ENCODE peak calls at places on chromosomes 1 and 21, in nine cellular contexts. X, Q, H, S, W, P, D, U and V are unnamed samples.

GRCh38 chr1:25669781-25670567 is 53.4 kb downstream of the MAN1C1 start:
- DNase-seq in X (no peak), Q (no peak), H (no peak), S (no peak), W (no peak), P (no peak), D (no peak), U (no peak), V (no peak)

GRCh38 chr1:240149488-240150094 is 57.9 kb downstream of the FMN2 start:
- DNase-seq in X (no peak), Q (no peak), H (peak), S (peak), W (no peak), P (no peak), D (peak), U (peak), V (no peak)

GRCh38 chr1:94819584-94819944 is 593 bp upstream of the SLC44A3 start:
- DNase-seq in X (no peak), Q (no peak), H (no peak), S (no peak), W (no peak), P (no peak), D (no peak), U (no peak), V (no peak)

GRCh38 chr1:220890582-220890981 is 11.3 kb downstream of the HLX start:
- DNase-seq in X (no peak), Q (no peak), H (no peak), S (no peak), W (no peak), P (no peak), D (no peak), U (no peak), V (no peak)

GRCh38 chr1:40530735-40531380 is 579 bp upstream of the ZNF684 start:
- DNase-seq in X (no peak), Q (no peak), H (no peak), S (no peak), W (no peak), P (no peak), D (peak), U (peak), V (no peak)

GRCh38 chr1:165403835-165404482 is 41.0 kb downstream of the RXRG start:
- DNase-seq in X (no peak), Q (no peak), H (peak), S (peak), W (peak), P (peak), D (peak), U (peak), V (no peak)

GRCh38 chr1:210222288-210223006 is 10.1 kb upstream of the SERTAD4 start:
- DNase-seq in X (no peak), Q (no peak), H (peak), S (no peak), W (no peak), P (peak), D (peak), U (no peak), V (no peak)

GRCh38 chr1:148264374-148265276 is 112.5 kb upstream of the NBPF11 start:
- DNase-seq in X (no peak), Q (peak), H (peak), S (no peak), W (no peak), P (peak), D (peak), U (peak), V (no peak)

GRCh38 chr1:238088891-238089290 is 198.2 kb upstream of the ZP4 start:
- DNase-seq in X (no peak), Q (no peak), H (peak), S (no peak), W (no peak), P (no peak), D (no peak), U (no peak), V (no peak)

GRCh38 chr1:75472089-75472970 is 138.6 kb downstream of the SLC44A5 start:
- DNase-seq in X (no peak), Q (no peak), H (no peak), S (no peak), W (no peak), P (no peak), D (no peak), U (no peak), V (no peak)

GRCh38 chr21:38639782-38640750 is 141.8 kb upstream of the ERG start:
- DNase-seq in X (no peak), Q (peak), H (no peak), S (no peak), W (no peak), P (no peak), D (no peak), U (no peak), V (no peak)

GRCh38 chr1:154431586-154432373 is 26.6 kb downstream of the IL6R start:
- DNase-seq in X (no peak), Q (no peak), H (peak), S (peak), W (no peak), P (peak), D (peak), U (peak), V (no peak)

GRCh38 chr1:72845981-72846380 is 563.6 kb upstream of the NEGR1 start:
- DNase-seq in X (no peak), Q (no peak), H (no peak), S (no peak), W (no peak), P (no peak), D (no peak), U (no peak), V (no peak)

GRCh38 chr1:214332950-214333798 is 52.2 kb downstream of the SMYD2 start:
- DNase-seq in X (no peak), Q (peak), H (peak), S (peak), W (peak), P (peak), D (peak), U (peak), V (peak)

GRCh38 chr1:214241060-214241459 is 39.9 kb upstream of the SMYD2 start:
- DNase-seq in X (no peak), Q (no peak), H (no peak), S (no peak), W (no peak), P (no peak), D (no peak), U (peak), V (no peak)

GRCh38 chr1:86912501-86912900 is 1.4 kb downstream of the SELENOF start:
- DNase-seq in X (no peak), Q (no peak), H (peak), S (no peak), W (no peak), P (no peak), D (no peak), U (peak), V (no peak)

GRCh38 chr1:195097316-195097715 is 1510.9 kb downstream of the KCNT2 start:
- DNase-seq in X (no peak), Q (no peak), H (peak), S (no peak), W (no peak), P (peak), D (no peak), U (no peak), V (no peak)

GRCh38 chr1:111082421-111083192 is 57.3 kb downstream of the DRAM2 start:
- DNase-seq in X (no peak), Q (no peak), H (peak), S (no peak), W (no peak), P (no peak), D (no peak), U (peak), V (no peak)

GRCh38 chr1:186605762-186606350 is 74.4 kb downstream of the PTGS2 start:
- DNase-seq in X (no peak), Q (peak), H (peak), S (peak), W (no peak), P (peak), D (peak), U (peak), V (no peak)

GRCh38 chr1:183165456-183165855 is 20.6 kb upstream of the LAMC2 start:
- DNase-seq in X (no peak), Q (no peak), H (no peak), S (no peak), W (no peak), P (no peak), D (no peak), U (no peak), V (no peak)

GRCh38 chr1:6811587-6811986 is 26.3 kb downstream of the CAMTA1 start:
- DNase-seq in X (no peak), Q (no peak), H (no peak), S (no peak), W (no peak), P (no peak), D (no peak), U (no peak), V (no peak)

GRCh38 chr21:16402752-16403151 is 673.0 kb downstream of the USP25 start:
- DNase-seq in X (no peak), Q (no peak), H (peak), S (no peak), W (no peak), P (no peak), D (no peak), U (no peak), V (no peak)

GRCh38 chr1:154496381-154496780 is 5.6 kb upstream of the TDRD10 start:
- DNase-seq in X (no peak), Q (no peak), H (no peak), S (no peak), W (no peak), P (peak), D (no peak), U (no peak), V (no peak)

GRCh38 chr1:161071886-161072371 is 2.2 kb upstream of the ARHGAP30 start:
- DNase-seq in X (no peak), Q (peak), H (peak), S (peak), W (peak), P (peak), D (peak), U (peak), V (peak)

GRCh38 chr1:22702255-22702654 is 8.4 kb upstream of the EPHB2 start:
- DNase-seq in X (no peak), Q (no peak), H (no peak), S (no peak), W (no peak), P (no peak), D (no peak), U (no peak), V (no peak)

GRCh38 chr1:19370453-19371170 is 58.5 kb downstream of the SLC66A1 start:
- DNase-seq in X (no peak), Q (no peak), H (no peak), S (no peak), W (no peak), P (no peak), D (no peak), U (no peak), V (no peak)